ENCODE peak calls at places on chromosomes 13 and 19, in four cellular contexts. One of them, this sample, is unnamed.
A peak's percentile ranks its signal among the peaks of the same experiment; 100 is the strongest.

GRCh38 chr19:18194554-18195238 is 1.7 kb downstream of the MPV17L2 start:
- DNase-seq in H1: no peak
- DNase-seq in GM12878: no peak
- DNase-seq in HepG2: no peak
- DNase-seq in this sample: no peak

GRCh38 chr13:44271915-44272341 is 101.7 kb upstream of the SERP2 start:
- DNase-seq in GM12878: no peak
- DNase-seq in HepG2: no peak
- DNase-seq in H1: no peak
- DNase-seq in this sample: no peak

GRCh38 chr13:109372666-109373065 is 413.7 kb downstream of the IRS2 start:
- DNase-seq in H1: no peak
- DNase-seq in HepG2: no peak
- DNase-seq in GM12878: no peak
- DNase-seq in this sample: no peak

GRCh38 chr13:113155982-113156655 is 2.3 kb upstream of the PROZ start:
- DNase-seq in HepG2: no peak
- DNase-seq in GM12878: no peak
- DNase-seq in H1: no peak
- DNase-seq in this sample: no peak

GRCh38 chr19:19342086-19343015 is 21.7 kb downstream of the MAU2 start:
- DNase-seq in H1: peak; percentile 71
- DNase-seq in GM12878: no peak
- DNase-seq in HepG2: peak; percentile 44
- DNase-seq in this sample: peak; percentile 57

GRCh38 chr19:11813801-11814706 is at the start of gene ZNF440:
- DNase-seq in H1: peak; percentile 79
- DNase-seq in HepG2: peak; percentile 92
- DNase-seq in GM12878: peak; percentile 72
- DNase-seq in this sample: peak; percentile 96

GRCh38 chr19:42529248-42529764 is 1.0 kb upstream of the CEACAM1 start:
- DNase-seq in H1: peak; percentile 49
- DNase-seq in GM12878: no peak
- DNase-seq in HepG2: peak; percentile 78
- DNase-seq in this sample: no peak

GRCh38 chr13:111429064-111429558 is 108.7 kb downstream of the TEX29 start:
- DNase-seq in H1: no peak
- DNase-seq in HepG2: peak; percentile 49
- DNase-seq in GM12878: no peak
- DNase-seq in this sample: peak; percentile 23

GRCh38 chr19:48629599-48630288 is 7.4 kb downstream of the DBP start:
- DNase-seq in H1: peak; percentile 97
- DNase-seq in GM12878: no peak
- DNase-seq in HepG2: no peak
- DNase-seq in this sample: peak; percentile 74

GRCh38 chr19:18975864-18976263 is 34.8 kb upstream of the HOMER3 start:
- DNase-seq in GM12878: no peak
- DNase-seq in HepG2: no peak
- DNase-seq in H1: no peak
- DNase-seq in this sample: no peak

GRCh38 chr13:113110048-113110851 is 4.7 kb downstream of the F7 start:
- DNase-seq in HepG2: no peak
- DNase-seq in GM12878: no peak
- DNase-seq in H1: no peak
- DNase-seq in this sample: no peak

GRCh38 chr13:19672990-19673389 is 39.5 kb downstream of the MPHOSPH8 start:
- DNase-seq in HepG2: no peak
- DNase-seq in GM12878: no peak
- DNase-seq in H1: no peak
- DNase-seq in this sample: no peak

GRCh38 chr13:40231311-40231710 is 435.1 kb downstream of the FOXO1 start:
- DNase-seq in H1: no peak
- DNase-seq in GM12878: no peak
- DNase-seq in HepG2: no peak
- DNase-seq in this sample: no peak

GRCh38 chr13:46617885-46618284 is 64.9 kb downstream of the LRCH1 start:
- DNase-seq in HepG2: no peak
- DNase-seq in H1: no peak
- DNase-seq in GM12878: no peak
- DNase-seq in this sample: no peak

GRCh38 chr13:46620029-46620428 is 67.1 kb downstream of the LRCH1 start:
- DNase-seq in HepG2: no peak
- DNase-seq in GM12878: no peak
- DNase-seq in H1: no peak
- DNase-seq in this sample: no peak

GRCh38 chr13:46615888-46616531 is 63.0 kb downstream of the LRCH1 start:
- DNase-seq in HepG2: no peak
- DNase-seq in H1: no peak
- DNase-seq in GM12878: no peak
- DNase-seq in this sample: no peak

GRCh38 chr13:46614582-46614981 is 61.6 kb downstream of the LRCH1 start:
- DNase-seq in H1: no peak
- DNase-seq in GM12878: no peak
- DNase-seq in HepG2: no peak
- DNase-seq in this sample: no peak

GRCh38 chr13:46617382-46617781 is 64.4 kb downstream of the LRCH1 start:
- DNase-seq in H1: no peak
- DNase-seq in HepG2: no peak
- DNase-seq in GM12878: no peak
- DNase-seq in this sample: no peak
- H3K9ac ChIP-seq in H1: no peak overlapping the region
- H3K9ac ChIP-seq in HepG2: no peak overlapping the region
- H3K9ac ChIP-seq in GM12878: no peak overlapping the region
- H3K9ac ChIP-seq in this sample: no peak overlapping the region

GRCh38 chr19:14555918-14556661 is 15.8 kb downstream of the NDUFB7 start:
- DNase-seq in GM12878: no peak
- DNase-seq in HepG2: no peak
- DNase-seq in H1: no peak
- DNase-seq in this sample: no peak
- H3K4me1 ChIP-seq in GM12878: peaks cover 8% of the 10 kb centered on the region
- H3K4me1 ChIP-seq in HepG2: peaks cover 49% of the 10 kb centered on the region
- H3K4me1 ChIP-seq in H1: no peaks in the 10 kb centered on the region
- H3K4me1 ChIP-seq in this sample: peaks cover 54% of the 10 kb centered on the region

GRCh38 chr19:44476559-44477408 is 23.5 kb downstream of the ZNF180 start:
- DNase-seq in H1: no peak
- DNase-seq in GM12878: no peak
- DNase-seq in HepG2: peak; percentile 16
- DNase-seq in this sample: no peak
- TF ChIP-seq SUZ12 in H1: no peak
- TF ChIP-seq SUZ12 in GM12878: no peak
- TF ChIP-seq SUZ12 in HepG2: no peak
- TF ChIP-seq SUZ12 in this sample: no peak

GRCh38 chr19:38977445-38978314 is 2.1 kb upstream of the FBXO17 start:
- DNase-seq in GM12878: peak; percentile 80
- DNase-seq in H1: no peak
- DNase-seq in HepG2: no peak
- DNase-seq in this sample: no peak

GRCh38 chr19:38975861-38976271 is 324 bp upstream of the FBXO17 start:
- DNase-seq in GM12878: no peak
- DNase-seq in HepG2: peak; percentile 60
- DNase-seq in H1: no peak
- DNase-seq in this sample: no peak

GRCh38 chr19:38971672-38972071 is 3.9 kb downstream of the FBXO17 start:
- DNase-seq in GM12878: no peak
- DNase-seq in HepG2: no peak
- DNase-seq in H1: no peak
- DNase-seq in this sample: no peak

GRCh38 chr19:38975214-38975860 is at the start of gene FBXO17:
- DNase-seq in H1: no peak
- DNase-seq in HepG2: peak; percentile 47
- DNase-seq in GM12878: no peak
- DNase-seq in this sample: no peak

GRCh38 chr19:38974599-38975213 is 836 bp downstream of the FBXO17 start:
- DNase-seq in H1: no peak
- DNase-seq in HepG2: no peak
- DNase-seq in GM12878: no peak
- DNase-seq in this sample: no peak
- H3K9ac ChIP-seq in H1: peak overlapping the region; percentile 49
- H3K9ac ChIP-seq in HepG2: peak overlapping the region; percentile 84
- H3K9ac ChIP-seq in GM12878: no peak overlapping the region
- H3K9ac ChIP-seq in this sample: peak overlapping the region; percentile 80

This sample was measured in NT2/D1.